ENCODE peak calls at places on chromosomes 6 and 20, in nine cellular contexts. One of them, this sample, is unnamed.

GRCh38 chr20:14264869-14265268 is 72.5 kb downstream of the FLRT3 start:
- DNase-seq in spleen: no peak
- DNase-seq in tibial nerve: no peak
- DNase-seq in hepatocyte: peak
- DNase-seq in SK-N-SH: peak
- DNase-seq in PC-3: peak
- DNase-seq in fibroblast of lung: peak
- DNase-seq in body of pancreas: no peak
- DNase-seq in left lung: no peak
- DNase-seq in this sample: no peak

GRCh38 chr20:58389324-58389967 is 417 bp downstream of the VAPB start:
- DNase-seq in spleen: no peak
- DNase-seq in tibial nerve: no peak
- DNase-seq in hepatocyte: peak
- DNase-seq in SK-N-SH: peak
- DNase-seq in PC-3: peak
- DNase-seq in fibroblast of lung: peak
- DNase-seq in body of pancreas: peak
- DNase-seq in left lung: peak
- DNase-seq in this sample: peak

GRCh38 chr6:134675110-134676038 is 274.5 kb downstream of the ALDH8A1 start:
- DNase-seq in spleen: no peak
- DNase-seq in tibial nerve: no peak
- DNase-seq in hepatocyte: no peak
- DNase-seq in SK-N-SH: no peak
- DNase-seq in PC-3: no peak
- DNase-seq in fibroblast of lung: no peak
- DNase-seq in body of pancreas: no peak
- DNase-seq in left lung: no peak
- DNase-seq in this sample: no peak

GRCh38 chr6:72616406-72617015 is 5.4 kb upstream of the KCNQ5 start:
- DNase-seq in spleen: no peak
- DNase-seq in tibial nerve: no peak
- DNase-seq in hepatocyte: peak
- DNase-seq in SK-N-SH: peak
- DNase-seq in PC-3: peak
- DNase-seq in fibroblast of lung: peak
- DNase-seq in body of pancreas: no peak
- DNase-seq in left lung: no peak
- DNase-seq in this sample: no peak

GRCh38 chr20:53040678-53041674 is 68.8 kb downstream of the TSHZ2 start:
- DNase-seq in spleen: no peak
- DNase-seq in tibial nerve: no peak
- DNase-seq in hepatocyte: no peak
- DNase-seq in SK-N-SH: no peak
- DNase-seq in PC-3: no peak
- DNase-seq in fibroblast of lung: peak
- DNase-seq in body of pancreas: peak
- DNase-seq in left lung: no peak
- DNase-seq in this sample: no peak

GRCh38 chr20:14860410-14860814 is 523.0 kb upstream of the FLRT3 start:
- DNase-seq in spleen: no peak
- DNase-seq in tibial nerve: no peak
- DNase-seq in hepatocyte: peak
- DNase-seq in SK-N-SH: no peak
- DNase-seq in PC-3: peak
- DNase-seq in fibroblast of lung: no peak
- DNase-seq in body of pancreas: no peak
- DNase-seq in left lung: peak
- DNase-seq in this sample: peak

GRCh38 chr6:159887761-159888160 is 3.0 kb upstream of the MAS1 start:
- DNase-seq in spleen: no peak
- DNase-seq in tibial nerve: no peak
- DNase-seq in hepatocyte: no peak
- DNase-seq in SK-N-SH: no peak
- DNase-seq in PC-3: no peak
- DNase-seq in fibroblast of lung: no peak
- DNase-seq in body of pancreas: no peak
- DNase-seq in left lung: no peak
- DNase-seq in this sample: no peak

GRCh38 chr6:72911463-72912153 is 289.7 kb downstream of the KCNQ5 start:
- DNase-seq in spleen: no peak
- DNase-seq in tibial nerve: no peak
- DNase-seq in hepatocyte: no peak
- DNase-seq in SK-N-SH: no peak
- DNase-seq in PC-3: peak
- DNase-seq in fibroblast of lung: peak
- DNase-seq in body of pancreas: no peak
- DNase-seq in left lung: no peak
- DNase-seq in this sample: no peak

GRCh38 chr6:136922680-136922996 is 537 bp downstream of the SLC35D3 start:
- DNase-seq in spleen: no peak
- DNase-seq in tibial nerve: no peak
- DNase-seq in hepatocyte: no peak
- DNase-seq in SK-N-SH: no peak
- DNase-seq in PC-3: no peak
- DNase-seq in fibroblast of lung: no peak
- DNase-seq in body of pancreas: peak
- DNase-seq in left lung: no peak
- DNase-seq in this sample: no peak

GRCh38 chr6:165694296-165694695 is 31.3 kb upstream of the PDE10A start:
- DNase-seq in spleen: no peak
- DNase-seq in tibial nerve: no peak
- DNase-seq in hepatocyte: no peak
- DNase-seq in SK-N-SH: no peak
- DNase-seq in PC-3: no peak
- DNase-seq in fibroblast of lung: no peak
- DNase-seq in body of pancreas: no peak
- DNase-seq in left lung: peak
- DNase-seq in this sample: no peak

GRCh38 chr6:38955876-38956275 is 92.7 kb upstream of the GLP1R start:
- DNase-seq in spleen: no peak
- DNase-seq in tibial nerve: no peak
- DNase-seq in hepatocyte: no peak
- DNase-seq in SK-N-SH: no peak
- DNase-seq in PC-3: no peak
- DNase-seq in fibroblast of lung: no peak
- DNase-seq in body of pancreas: peak
- DNase-seq in left lung: no peak
- DNase-seq in this sample: no peak

GRCh38 chr20:37516697-37517370 is 4.2 kb upstream of the NNAT start:
- DNase-seq in spleen: no peak
- DNase-seq in tibial nerve: no peak
- DNase-seq in hepatocyte: peak
- DNase-seq in SK-N-SH: no peak
- DNase-seq in PC-3: peak
- DNase-seq in fibroblast of lung: peak
- DNase-seq in body of pancreas: no peak
- DNase-seq in left lung: no peak
- DNase-seq in this sample: peak

GRCh38 chr6:87407531-87407895 is 259 bp upstream of the CFAP206 start:
- DNase-seq in spleen: no peak
- DNase-seq in tibial nerve: no peak
- DNase-seq in hepatocyte: peak
- DNase-seq in SK-N-SH: no peak
- DNase-seq in PC-3: peak
- DNase-seq in fibroblast of lung: peak
- DNase-seq in body of pancreas: no peak
- DNase-seq in left lung: no peak
- DNase-seq in this sample: peak

GRCh38 chr6:113920663-113921267 is 50.2 kb downstream of the HDAC2 start:
- DNase-seq in spleen: no peak
- DNase-seq in tibial nerve: no peak
- DNase-seq in hepatocyte: no peak
- DNase-seq in SK-N-SH: no peak
- DNase-seq in PC-3: no peak
- DNase-seq in fibroblast of lung: no peak
- DNase-seq in body of pancreas: no peak
- DNase-seq in left lung: no peak
- DNase-seq in this sample: no peak
- H3K27ac ChIP-seq in spleen: no peak
- H3K27ac ChIP-seq in tibial nerve: no peak
- H3K27ac ChIP-seq in hepatocyte: no peak
- H3K27ac ChIP-seq in SK-N-SH: no peak
- H3K27ac ChIP-seq in PC-3: no peak
- H3K27ac ChIP-seq in fibroblast of lung: no peak
- H3K27ac ChIP-seq in body of pancreas: no peak
- H3K27ac ChIP-seq in left lung: no peak
- H3K27ac ChIP-seq in this sample: no peak

DNA sequence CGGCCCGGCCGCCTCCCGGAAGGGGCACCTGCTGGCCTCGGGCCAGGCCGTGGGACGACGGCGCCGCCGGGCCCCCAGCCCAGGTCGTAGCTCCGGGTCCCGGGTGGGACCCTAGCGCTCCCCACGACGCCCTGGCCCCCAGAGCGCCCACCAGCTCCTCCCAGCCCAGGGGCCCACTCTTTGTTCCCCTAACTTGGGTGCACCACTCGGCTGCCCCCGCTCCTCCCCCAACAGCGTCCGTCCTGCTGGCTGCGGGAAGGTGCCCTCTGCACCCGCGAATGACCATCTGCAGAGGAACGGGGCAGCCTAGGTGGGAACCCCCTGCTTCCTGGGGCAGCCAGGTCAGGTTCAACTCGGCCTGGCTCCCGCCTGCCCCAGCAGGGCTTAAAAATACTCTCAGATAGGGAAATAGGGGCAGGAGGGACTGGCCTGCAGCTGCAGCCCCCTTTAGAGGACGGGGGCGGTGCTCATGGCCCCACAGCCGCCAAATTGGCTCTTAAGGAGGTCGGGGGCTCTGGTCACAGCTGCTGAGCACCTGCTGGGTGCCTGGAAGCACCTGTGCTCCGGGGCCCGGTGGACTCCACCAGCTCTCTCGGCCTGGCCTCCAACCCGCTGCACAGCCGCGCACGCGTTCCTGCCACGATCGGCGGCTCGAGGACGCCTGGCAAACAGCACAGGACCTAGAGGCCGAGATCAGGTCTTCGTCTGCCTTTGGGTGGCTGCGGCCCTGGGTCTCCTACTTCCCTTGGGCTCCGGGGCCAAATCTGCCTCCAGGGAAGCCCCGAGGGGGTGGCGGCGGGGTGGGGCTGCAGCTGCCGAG is 581 bp upstream of the LAMA5 start:
- DNase-seq in spleen: no peak
- DNase-seq in tibial nerve: no peak
- DNase-seq in hepatocyte: peak
- DNase-seq in SK-N-SH: peak
- DNase-seq in PC-3: peak
- DNase-seq in fibroblast of lung: no peak
- DNase-seq in body of pancreas: peak
- DNase-seq in left lung: peak
- DNase-seq in this sample: peak
- H3K4me3 ChIP-seq in spleen: peak
- H3K4me3 ChIP-seq in tibial nerve: peak
- H3K4me3 ChIP-seq in hepatocyte: peak
- H3K4me3 ChIP-seq in SK-N-SH: peak
- H3K4me3 ChIP-seq in PC-3: peak
- H3K4me3 ChIP-seq in fibroblast of lung: no peak
- H3K4me3 ChIP-seq in body of pancreas: no peak
- H3K4me3 ChIP-seq in left lung: peak
- H3K4me3 ChIP-seq in this sample: peak

GRCh38 chr6:45375449-45375848 is 2.3 kb downstream of the SUPT3H start:
- DNase-seq in spleen: no peak
- DNase-seq in tibial nerve: no peak
- DNase-seq in hepatocyte: no peak
- DNase-seq in SK-N-SH: no peak
- DNase-seq in PC-3: no peak
- DNase-seq in fibroblast of lung: peak
- DNase-seq in body of pancreas: no peak
- DNase-seq in left lung: no peak
- DNase-seq in this sample: no peak

GRCh38 chr6:45377041-45377554 is 636 bp downstream of the SUPT3H start:
- DNase-seq in spleen: no peak
- DNase-seq in tibial nerve: peak
- DNase-seq in hepatocyte: no peak
- DNase-seq in SK-N-SH: no peak
- DNase-seq in PC-3: peak
- DNase-seq in fibroblast of lung: peak
- DNase-seq in body of pancreas: peak
- DNase-seq in left lung: no peak
- DNase-seq in this sample: no peak

GRCh38 chr6:45378324-45378926 is 691 bp upstream of the SUPT3H start:
- DNase-seq in spleen: peak
- DNase-seq in tibial nerve: no peak
- DNase-seq in hepatocyte: no peak
- DNase-seq in SK-N-SH: peak
- DNase-seq in PC-3: no peak
- DNase-seq in fibroblast of lung: no peak
- DNase-seq in body of pancreas: peak
- DNase-seq in left lung: peak
- DNase-seq in this sample: no peak

GRCh38 chr6:45376310-45377040 is 1.3 kb downstream of the SUPT3H start:
- DNase-seq in spleen: no peak
- DNase-seq in tibial nerve: no peak
- DNase-seq in hepatocyte: peak
- DNase-seq in SK-N-SH: no peak
- DNase-seq in PC-3: no peak
- DNase-seq in fibroblast of lung: peak
- DNase-seq in body of pancreas: no peak
- DNase-seq in left lung: no peak
- DNase-seq in this sample: no peak

GRCh38 chr6:45377555-45378323 is at the start of gene SUPT3H:
- DNase-seq in spleen: peak
- DNase-seq in tibial nerve: peak
- DNase-seq in hepatocyte: peak
- DNase-seq in SK-N-SH: peak
- DNase-seq in PC-3: peak
- DNase-seq in fibroblast of lung: peak
- DNase-seq in body of pancreas: peak
- DNase-seq in left lung: peak
- DNase-seq in this sample: peak
- TF ChIP-seq CTCF in spleen: no peak
- TF ChIP-seq CTCF in tibial nerve: peak
- TF ChIP-seq CTCF in hepatocyte: peak
- TF ChIP-seq CTCF in SK-N-SH: peak
- TF ChIP-seq CTCF in PC-3: peak
- TF ChIP-seq CTCF in fibroblast of lung: peak
- TF ChIP-seq CTCF in body of pancreas: no peak
- TF ChIP-seq CTCF in left lung: no peak
- TF ChIP-seq CTCF in this sample: peak

DNA sequence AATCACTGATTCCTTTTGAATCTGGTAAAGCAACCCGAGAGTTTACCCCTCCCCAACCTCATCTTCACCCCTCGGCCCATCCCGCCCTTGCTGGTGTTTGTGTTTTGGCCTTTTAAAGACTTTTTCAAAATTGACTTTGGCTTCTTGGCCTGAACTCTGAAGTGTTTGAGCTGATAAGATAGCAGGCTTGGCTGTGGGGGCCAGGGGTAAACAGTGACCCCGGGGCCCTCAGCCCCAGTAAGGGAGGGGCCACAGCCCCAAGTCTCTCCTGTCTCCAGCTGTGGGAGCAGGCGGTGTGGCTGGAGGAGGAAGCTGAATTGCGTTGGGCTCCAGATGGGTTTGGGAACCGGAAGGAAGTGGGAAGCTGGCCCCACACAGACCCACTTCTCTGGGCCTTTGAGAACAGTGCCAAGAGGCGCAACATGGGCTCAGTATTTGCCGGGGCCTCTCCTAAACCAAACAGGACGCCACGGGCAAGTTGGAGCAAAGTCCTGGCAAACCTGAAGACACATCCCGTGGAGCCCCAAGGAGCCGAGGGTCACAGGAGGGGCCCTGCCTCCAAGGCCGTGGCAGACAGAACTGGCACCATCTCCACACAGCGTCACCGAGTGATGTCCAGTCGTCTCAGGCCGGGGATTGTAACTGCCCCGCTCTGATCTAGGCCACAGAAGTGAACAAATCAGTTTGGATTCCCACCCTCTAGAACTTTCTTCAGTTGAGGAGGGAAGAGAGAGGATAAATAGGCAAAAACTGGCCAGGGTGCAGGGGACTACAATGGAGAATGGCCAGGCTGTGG is 54.3 kb upstream of the PTPN1 start:
- DNase-seq in spleen: no peak
- DNase-seq in tibial nerve: no peak
- DNase-seq in hepatocyte: no peak
- DNase-seq in SK-N-SH: no peak
- DNase-seq in PC-3: no peak
- DNase-seq in fibroblast of lung: no peak
- DNase-seq in body of pancreas: peak
- DNase-seq in left lung: no peak
- DNase-seq in this sample: no peak
- H3K27ac ChIP-seq in spleen: peak
- H3K27ac ChIP-seq in tibial nerve: peak
- H3K27ac ChIP-seq in hepatocyte: peak
- H3K27ac ChIP-seq in SK-N-SH: no peak
- H3K27ac ChIP-seq in PC-3: no peak
- H3K27ac ChIP-seq in fibroblast of lung: no peak
- H3K27ac ChIP-seq in body of pancreas: no peak
- H3K27ac ChIP-seq in left lung: no peak
- H3K27ac ChIP-seq in this sample: no peak

This sample was measured in WERI-Rb-1.